ENCODE peak calls at places on chromosome 6, in nine cellular contexts. Z is H7, M is heart right ventricle, D is left ventricle myocardium inferior, N is iPS DF 6.9, I is A549, Y is adrenal gland, C is sigmoid colon, O is foreskin fibroblast. G is an unnamed sample.

GRCh38 chr6:24667378-24667803 is 514 bp downstream of the ACOT13 start:
- DNase-seq in Z (no peak), M (no peak), D (no peak), N (no peak), I (peak; percentile 7), Y (no peak), C (no peak), O (no peak), G (no peak)

GRCh38 chr6:56669585-56669984 is 26.9 kb upstream of the DST start:
- DNase-seq in Z (no peak), M (no peak), D (no peak), N (no peak), I (no peak), Y (no peak), C (no peak), O (no peak), G (no peak)

GRCh38 chr6:105321207-105321606 is 81.7 kb downstream of the PREP start:
- DNase-seq in Z (no peak), M (no peak), D (no peak), N (no peak), I (no peak), Y (no peak), C (no peak), O (no peak), G (no peak)

GRCh38 chr6:148203281-148203925 is 139.2 kb upstream of the SASH1 start:
- DNase-seq in Z (no peak), M (no peak), D (no peak), N (no peak), I (no peak), Y (no peak), C (no peak), O (peak; percentile 26), G (no peak)

GRCh38 chr6:158560787-158561246 is 926 bp downstream of the TMEM181 start:
- DNase-seq in Z (peak; percentile 62), M (no peak), D (no peak), N (no peak), I (no peak), Y (no peak), C (no peak), O (no peak), G (no peak)

GRCh38 chr6:15661815-15662245 is 998 bp downstream of the DTNBP1 start:
- DNase-seq in Z (no peak), M (no peak), D (no peak), N (no peak), I (no peak), Y (no peak), C (no peak), O (no peak), G (no peak)

GRCh38 chr6:42564496-42564890 is 664 bp downstream of the UBR2 start:
- DNase-seq in Z (no peak), M (no peak), D (no peak), N (no peak), I (no peak), Y (no peak), C (no peak), O (no peak), G (no peak)

GRCh38 chr6:155958550-155958949 is 502.9 kb upstream of the NOX3 start:
- DNase-seq in Z (no peak), M (no peak), D (no peak), N (no peak), I (no peak), Y (no peak), C (no peak), O (no peak), G (no peak)

GRCh38 chr6:136609878-136610706 is 59.9 kb upstream of the MAP7 start:
- DNase-seq in Z (no peak), M (no peak), D (no peak), N (no peak), I (peak; percentile 96), Y (no peak), C (peak; percentile 85), O (peak; percentile 98), G (peak; percentile 66)

GRCh38 chr6:551405-551804 is 105.5 kb downstream of the HUS1B start:
- DNase-seq in Z (peak; percentile 72), M (no peak), D (no peak), N (no peak), I (peak; percentile 21), Y (no peak), C (no peak), O (peak; percentile 14), G (no peak)

GRCh38 chr6:108294787-108295625 is at the start of gene AFG1L:
- DNase-seq in Z (peak; percentile 95), M (peak; percentile 94), D (peak; percentile 95), N (peak; percentile 67), I (peak; percentile 87), Y (peak; percentile 95), C (peak; percentile 94), O (peak; percentile 88), G (peak; percentile 76)

GRCh38 chr6:89559487-89559886 is 79.1 kb downstream of the LYRM2 start:
- DNase-seq in Z (no peak), M (no peak), D (no peak), N (no peak), I (no peak), Y (no peak), C (no peak), O (no peak), G (no peak)

GRCh38 chr6:132813173-132813856 is 1.1 kb upstream of the RPS12 start:
- DNase-seq in Z (no peak), M (peak; percentile 25), D (peak; percentile 20), N (no peak), I (peak; percentile 33), Y (peak; percentile 42), C (peak; percentile 72), O (peak; percentile 45), G (no peak)

GRCh38 chr6:129498950-129499870 is 210.8 kb downstream of the ARHGAP18 start:
- DNase-seq in Z (peak; percentile 10), M (no peak), D (no peak), N (no peak), I (peak; percentile 52), Y (no peak), C (no peak), O (no peak), G (no peak)

GRCh38 chr6:89430563-89430962 is 2.4 kb upstream of the ANKRD6 start:
- DNase-seq in Z (no peak), M (no peak), D (no peak), N (no peak), I (no peak), Y (no peak), C (no peak), O (no peak), G (no peak)

GRCh38 chr6:135498178-135498841 is 770 bp upstream of the AHI1 start:
- DNase-seq in Z (peak; percentile 10), M (peak; percentile 20), D (peak; percentile 25), N (no peak), I (peak; percentile 83), Y (peak; percentile 75), C (peak; percentile 93), O (peak; percentile 84), G (peak; percentile 40)

GRCh38 chr6:22954749-22955385 is 385.5 kb downstream of the HDGFL1 start:
- DNase-seq in Z (no peak), M (no peak), D (no peak), N (no peak), I (peak; percentile 42), Y (no peak), C (no peak), O (no peak), G (no peak)
- H3K4me3 ChIP-seq in Z (no peak overlapping the region), M (peak overlapping the region; percentile 17), D (peak overlapping the region; percentile 54), N (no peak overlapping the region), I (peak overlapping the region; percentile 20), Y (peak overlapping the region; percentile 53), C (peak overlapping the region; percentile 16), O (peak overlapping the region; percentile 25), G (peak overlapping the region; percentile 60)

DNA sequence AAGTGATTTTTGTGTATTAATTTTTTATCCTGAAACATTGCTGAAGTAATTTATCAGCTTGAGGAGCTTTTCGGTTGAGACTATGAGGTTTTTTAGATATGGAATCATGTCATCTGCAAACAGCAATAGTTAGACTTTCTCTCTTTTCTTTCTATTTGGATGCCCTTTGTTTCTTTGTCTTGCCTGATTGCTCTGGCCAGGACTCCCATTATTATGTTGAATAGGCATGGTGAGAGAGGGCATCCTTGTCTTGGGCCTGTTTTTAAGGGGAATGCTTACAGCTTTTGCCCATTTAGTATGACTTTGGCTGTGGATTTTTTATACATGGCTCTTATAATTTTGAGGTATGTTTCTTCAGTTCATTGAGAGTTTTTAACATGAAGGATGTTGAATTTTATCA is 207.6 kb upstream of the DEFB112 start:
- DNase-seq in Z (no peak), M (no peak), D (no peak), N (no peak), I (no peak), Y (no peak), C (no peak), O (no peak), G (no peak)
- H3K4me3 ChIP-seq in Z (no peak overlapping the region), M (no peak overlapping the region), D (no peak overlapping the region), N (no peak overlapping the region), I (no peak overlapping the region), Y (no peak overlapping the region), C (no peak overlapping the region), O (no peak overlapping the region), G (no peak overlapping the region)

GRCh38 chr6:150143521-150144293 is 863 bp downstream of the PPP1R14C start:
- DNase-seq in Z (peak; percentile 71), M (peak; percentile 43), D (peak; percentile 33), N (no peak), I (no peak), Y (no peak), C (no peak), O (no peak), G (no peak)

GRCh38 chr6:150145830-150146229 is 3.0 kb downstream of the PPP1R14C start:
- DNase-seq in Z (no peak), M (no peak), D (no peak), N (no peak), I (no peak), Y (no peak), C (no peak), O (no peak), G (no peak)

GRCh38 chr6:150146436-150146835 is 3.6 kb downstream of the PPP1R14C start:
- DNase-seq in Z (no peak), M (no peak), D (no peak), N (no peak), I (no peak), Y (no peak), C (no peak), O (no peak), G (no peak)

GRCh38 chr6:150144294-150144868 is 1.5 kb downstream of the PPP1R14C start:
- DNase-seq in Z (no peak), M (no peak), D (no peak), N (no peak), I (no peak), Y (no peak), C (no peak), O (no peak), G (no peak)

DNA sequence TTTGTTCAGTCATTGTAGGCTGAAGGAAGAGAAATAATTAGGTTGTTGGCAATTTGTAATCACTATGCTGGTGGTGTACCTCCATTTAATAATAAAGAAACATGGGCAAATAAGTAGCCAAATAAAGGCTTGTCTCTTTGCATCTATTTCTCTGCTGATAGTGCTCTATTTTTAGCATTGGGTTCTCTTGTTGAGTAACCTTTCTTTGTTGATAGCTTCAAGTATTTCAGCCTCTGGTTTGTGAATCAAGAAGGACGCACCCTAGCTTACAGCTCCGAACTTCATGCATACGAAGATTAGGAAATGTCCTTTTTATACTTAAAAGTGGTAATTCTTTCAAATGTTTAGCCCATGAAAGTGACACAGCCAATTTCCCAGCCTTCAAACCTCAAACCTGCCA is 2.6 kb downstream of the PPP1R14C start:
- DNase-seq in Z (no peak), M (no peak), D (no peak), N (no peak), I (no peak), Y (no peak), C (no peak), O (no peak), G (no peak)
- H3K4me3 ChIP-seq in Z (no peak overlapping the region), M (peak overlapping the region; percentile 52), D (peak overlapping the region; percentile 73), N (no peak overlapping the region), I (no peak overlapping the region), Y (no peak overlapping the region), C (no peak overlapping the region), O (no peak overlapping the region), G (no peak overlapping the region)

GRCh38 chr6:72650081-72650745 is 28.3 kb downstream of the KCNQ5 start:
- DNase-seq in Z (no peak), M (no peak), D (no peak), N (no peak), I (no peak), Y (no peak), C (no peak), O (no peak), G (no peak)
- H3K4me3 ChIP-seq in Z (no peak overlapping the region), M (no peak overlapping the region), D (no peak overlapping the region), N (no peak overlapping the region), I (no peak overlapping the region), Y (no peak overlapping the region), C (no peak overlapping the region), O (no peak overlapping the region), G (peak overlapping the region; percentile 51)